ENCODE peak calls at places on chromosomes 13 and 19, in nine cellular contexts. J is A549, U is esophagus squamous epithelium, Z is suprapubic skin, B is stomach, D is ovary, M is heart left ventricle, F is tibial nerve, A is upper lobe of left lung. G is an unnamed sample. For H3K4me1, the result is how much of the 10 kb centered on the place peaks cover.

GRCh38 chr13:65959305-65959704 is 1270.8 kb downstream of the PCDH9 start:
- DNase-seq in M (no peak), B (no peak), J (no peak), A (no peak), F (no peak), D (no peak), U (no peak), Z (no peak), G (no peak)

GRCh38 chr19:32407004-32407992 is 1.7 kb downstream of the DPY19L3 start:
- DNase-seq in M (no peak), U (no peak), D (peak), J (no peak), B (peak), Z (no peak), A (peak), F (no peak), G (peak)

GRCh38 chr19:41424335-41425173 is 2.6 kb downstream of the B3GNT8 start:
- DNase-seq in U (no peak), J (no peak), B (no peak), F (no peak), A (peak), Z (no peak), D (no peak), M (no peak), G (no peak)

GRCh38 chr13:31090096-31090495 is 71.6 kb downstream of the HSPH1 start:
- DNase-seq in Z (peak), U (no peak), F (no peak), J (no peak), A (no peak), M (no peak), D (no peak), B (no peak), G (no peak)

GRCh38 chr13:50915562-50915961 is 6.0 kb downstream of the RNASEH2B start:
- DNase-seq in Z (no peak), B (no peak), M (no peak), J (no peak), A (no peak), D (no peak), U (no peak), F (no peak), G (no peak)

GRCh38 chr13:79525458-79525857 is 44.5 kb downstream of the NDFIP2 start:
- DNase-seq in F (no peak), Z (no peak), A (no peak), B (no peak), J (no peak), M (no peak), U (no peak), D (no peak), G (no peak)

GRCh38 chr13:96822900-96823299 is 171.4 kb downstream of the OXGR1 start:
- DNase-seq in J (peak), F (no peak), A (peak), U (no peak), B (peak), D (no peak), Z (no peak), M (no peak), G (no peak)

GRCh38 chr13:107211073-107211472 is 643.1 kb upstream of the ARGLU1 start:
- DNase-seq in F (peak), A (peak), D (peak), U (no peak), J (peak), M (peak), B (peak), Z (peak), G (peak)

GRCh38 chr13:52980695-52981094 is 47.9 kb upstream of the OLFM4 start:
- DNase-seq in M (no peak), Z (no peak), B (no peak), U (no peak), J (no peak), F (no peak), D (no peak), A (no peak), G (no peak)

GRCh38 chr13:26425439-26426358 is 131.8 kb upstream of the WASF3 start:
- DNase-seq in U (no peak), F (no peak), D (no peak), M (no peak), Z (no peak), J (no peak), B (peak), A (peak), G (peak)

GRCh38 chr19:39671739-39672363 is 16.1 kb downstream of the LGALS16 start:
- DNase-seq in F (no peak), B (peak), D (no peak), A (no peak), J (peak), Z (no peak), U (no peak), M (no peak), G (no peak)

GRCh38 chr19:11363881-11364280 is 8.6 kb downstream of the PLPPR2 start:
- DNase-seq in M (no peak), Z (no peak), A (no peak), F (no peak), U (no peak), D (no peak), B (no peak), J (no peak), G (no peak)

GRCh38 chr13:77697208-77698103 is at the start of gene SLAIN1:
- DNase-seq in U (no peak), Z (peak), M (peak), F (peak), A (peak), J (peak), B (peak), D (peak), G (peak)

GRCh38 chr19:41870401-41870873 is 6.6 kb upstream of the CD79A start:
- DNase-seq in M (no peak), U (no peak), Z (no peak), A (no peak), B (no peak), D (no peak), F (no peak), J (no peak), G (no peak)

GRCh38 chr13:64471916-64472315 is 2758.2 kb downstream of the PCDH9 start:
- DNase-seq in F (no peak), A (no peak), B (no peak), M (no peak), D (no peak), J (peak), Z (no peak), U (no peak), G (no peak)

GRCh38 chr13:33536639-33537425 is 251.3 kb upstream of the STARD13 start:
- DNase-seq in F (no peak), D (no peak), J (no peak), Z (no peak), A (no peak), U (no peak), B (no peak), M (no peak), G (no peak)

GRCh38 chr13:106619688-106620555 is 52.0 kb upstream of the ARGLU1 start:
- DNase-seq in J (peak), D (peak), A (peak), U (no peak), F (no peak), B (no peak), M (peak), Z (no peak), G (no peak)

GRCh38 chr13:30847697-30848307 is 58.3 kb upstream of the MEDAG start:
- DNase-seq in J (no peak), F (no peak), U (no peak), B (no peak), D (no peak), A (no peak), Z (no peak), M (peak), G (peak)

GRCh38 chr13:71240906-71241305 is 626.1 kb downstream of the DACH1 start:
- DNase-seq in U (no peak), A (no peak), M (no peak), F (no peak), D (no peak), B (no peak), J (no peak), Z (no peak), G (no peak)

GRCh38 chr13:82702513-82702912 is 1179.8 kb downstream of the SLITRK1 start:
- DNase-seq in F (no peak), U (no peak), A (no peak), D (no peak), J (no peak), B (no peak), Z (no peak), M (no peak), G (no peak)

GRCh38 chr19:19873381-19873780 is 7.7 kb downstream of the ZNF253 start:
- DNase-seq in M (no peak), B (no peak), U (no peak), F (no peak), J (no peak), Z (no peak), A (no peak), D (no peak), G (no peak)

GRCh38 chr13:102395174-102395573 is 6.7 kb downstream of the FGF14 start:
- DNase-seq in A (no peak), D (no peak), J (no peak), Z (no peak), U (no peak), M (no peak), F (no peak), B (no peak), G (no peak)

GRCh38 chr19:39415111-39416046 is 2.9 kb downstream of the PLEKHG2 start:
- DNase-seq in M (no peak), J (no peak), A (no peak), D (peak), B (no peak), U (no peak), F (no peak), Z (no peak), G (peak)

GRCh38 chr13:52916483-52916990 is 68.1 kb upstream of the PCDH8 start:
- DNase-seq in A (no peak), B (no peak), Z (no peak), U (no peak), M (no peak), F (no peak), J (no peak), D (no peak), G (no peak)

GRCh38 chr19:36103842-36104552 is 6.9 kb upstream of the OVOL3 start:
- DNase-seq in M (no peak), A (no peak), D (no peak), B (no peak), U (no peak), F (no peak), Z (no peak), J (no peak), G (no peak)

GRCh38 chr13:28340272-28340793 is 154.6 kb downstream of the FLT1 start:
- DNase-seq in M (no peak), B (no peak), D (no peak), F (no peak), U (no peak), J (no peak), Z (no peak), A (no peak), G (no peak)

GRCh38 chr19:46019270-46019669 is 3.6 kb downstream of the PGLYRP1 start:
- DNase-seq in F (no peak), D (no peak), B (no peak), A (no peak), U (no peak), Z (no peak), M (no peak), J (no peak), G (no peak)

GRCh38 chr13:59266478-59267063 is 897.2 kb downstream of the DIAPH3 start:
- DNase-seq in M (no peak), B (no peak), D (no peak), U (no peak), F (no peak), Z (no peak), J (no peak), A (no peak), G (no peak)
- H3K4me1 ChIP-seq in M (under half), B (under half), D (under half), U (under half), F (under half), Z (under half), J (under half), A (under half), G (under half)

DNA sequence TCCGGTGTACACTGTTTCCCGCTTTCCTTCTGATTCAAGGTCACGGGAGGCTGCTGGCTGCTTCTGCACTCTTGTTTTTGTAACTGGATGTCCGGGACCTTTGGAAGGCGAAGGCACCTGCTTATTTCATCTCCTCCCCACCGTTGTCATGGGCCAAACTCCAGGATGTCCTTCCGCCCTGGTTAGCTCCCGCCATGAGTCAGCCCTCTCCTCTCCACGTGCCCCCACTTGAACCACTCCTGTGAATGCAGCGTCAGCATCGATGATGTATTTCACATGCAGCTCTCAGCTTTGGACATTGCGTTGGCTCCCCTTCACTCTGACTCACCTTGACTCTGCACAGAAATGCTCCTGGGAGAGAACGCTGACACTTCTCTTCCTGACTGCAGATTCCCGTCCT is 5.5 kb upstream of the GALP start:
- DNase-seq in J (no peak), U (no peak), D (no peak), F (no peak), Z (no peak), M (peak), B (no peak), A (peak), G (no peak)
- TF ChIP-seq POLR2A in J (no peak), U (no peak), D (no peak), F (no peak), Z (no peak), M (no peak), B (no peak), A (peak), G (no peak)

GRCh38 chr19:7862413-7862951 is 11.7 kb downstream of the PRR36 start:
- DNase-seq in F (no peak), D (peak), A (peak), U (no peak), J (no peak), Z (no peak), M (no peak), B (peak), G (no peak)
- H3K4me3 ChIP-seq in F (no peak), D (no peak), A (peak), U (peak), J (peak), Z (peak), M (no peak), B (peak), G (no peak)

GRCh38 chr19:2176336-2176994 is 12.7 kb downstream of the DOT1L start:
- DNase-seq in F (no peak), D (no peak), A (peak), J (no peak), M (no peak), B (no peak), U (no peak), Z (no peak), G (no peak)
- H3K4me1 ChIP-seq in F (under half), D (under half), A (under half), J (under half), M (half or more), B (half or more), U (under half), Z (under half), G (under half)

GRCh38 chr13:75705395-75705794 is 69.3 kb downstream of the LMO7 start:
- DNase-seq in A (no peak), J (peak), Z (no peak), B (no peak), U (no peak), D (no peak), M (no peak), F (no peak), G (no peak)
- TF ChIP-seq POLR2A in A (no peak), J (no peak), Z (no peak), B (no peak), U (no peak), D (no peak), M (no peak), F (no peak), G (no peak)

GRCh38 chr19:16327911-16328823 is 3.5 kb downstream of the KLF2 start:
- DNase-seq in J (no peak), F (peak), Z (peak), A (peak), D (peak), B (peak), M (peak), U (no peak), G (peak)
- H3K4me3 ChIP-seq in J (no peak), F (peak), Z (peak), A (peak), D (peak), B (peak), M (peak), U (peak), G (peak)

GRCh38 chr19:8449830-8450229 is 5.1 kb downstream of the HNRNPM start:
- DNase-seq in A (no peak), Z (no peak), U (no peak), M (no peak), J (no peak), F (no peak), B (no peak), D (no peak), G (no peak)

GRCh38 chr19:8451377-8451776 is 6.6 kb downstream of the HNRNPM start:
- DNase-seq in J (no peak), D (no peak), M (no peak), F (no peak), B (no peak), Z (no peak), U (no peak), A (no peak), G (no peak)

GRCh38 chr19:8453616-8454015 is 8.8 kb downstream of the HNRNPM start:
- DNase-seq in A (no peak), J (no peak), B (no peak), U (no peak), Z (no peak), M (no peak), D (no peak), F (no peak), G (no peak)

GRCh38 chr19:8452446-8453123 is 7.8 kb downstream of the HNRNPM start:
- DNase-seq in J (no peak), U (no peak), M (no peak), A (peak), D (no peak), B (no peak), F (no peak), Z (no peak), G (no peak)

DNA sequence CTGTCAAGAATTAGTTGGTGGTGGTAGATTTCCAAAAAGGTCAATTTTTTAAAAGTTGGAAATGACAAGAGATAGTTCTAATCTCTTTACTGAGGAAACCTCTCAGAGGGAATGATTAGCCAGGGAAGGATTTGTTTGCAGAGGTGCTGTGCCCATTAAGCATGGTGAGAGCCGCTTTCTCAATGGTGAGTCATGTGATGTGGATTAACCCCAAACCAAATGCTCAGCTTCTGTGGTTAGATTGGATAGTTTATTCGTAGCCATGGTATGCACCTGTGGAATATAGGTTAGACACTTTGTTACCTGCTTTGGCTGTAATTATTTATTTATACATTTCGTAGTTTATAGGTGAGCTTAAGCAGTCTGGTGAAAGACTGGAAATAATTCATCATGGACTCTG is 7.1 kb downstream of the HNRNPM start:
- DNase-seq in Z (no peak), A (peak), U (no peak), J (peak), F (no peak), D (no peak), B (no peak), M (no peak), G (no peak)
- H3K4me1 ChIP-seq in Z (half or more), A (half or more), U (under half), J (half or more), F (under half), D (under half), B (half or more), M (half or more), G (under half)

DNA sequence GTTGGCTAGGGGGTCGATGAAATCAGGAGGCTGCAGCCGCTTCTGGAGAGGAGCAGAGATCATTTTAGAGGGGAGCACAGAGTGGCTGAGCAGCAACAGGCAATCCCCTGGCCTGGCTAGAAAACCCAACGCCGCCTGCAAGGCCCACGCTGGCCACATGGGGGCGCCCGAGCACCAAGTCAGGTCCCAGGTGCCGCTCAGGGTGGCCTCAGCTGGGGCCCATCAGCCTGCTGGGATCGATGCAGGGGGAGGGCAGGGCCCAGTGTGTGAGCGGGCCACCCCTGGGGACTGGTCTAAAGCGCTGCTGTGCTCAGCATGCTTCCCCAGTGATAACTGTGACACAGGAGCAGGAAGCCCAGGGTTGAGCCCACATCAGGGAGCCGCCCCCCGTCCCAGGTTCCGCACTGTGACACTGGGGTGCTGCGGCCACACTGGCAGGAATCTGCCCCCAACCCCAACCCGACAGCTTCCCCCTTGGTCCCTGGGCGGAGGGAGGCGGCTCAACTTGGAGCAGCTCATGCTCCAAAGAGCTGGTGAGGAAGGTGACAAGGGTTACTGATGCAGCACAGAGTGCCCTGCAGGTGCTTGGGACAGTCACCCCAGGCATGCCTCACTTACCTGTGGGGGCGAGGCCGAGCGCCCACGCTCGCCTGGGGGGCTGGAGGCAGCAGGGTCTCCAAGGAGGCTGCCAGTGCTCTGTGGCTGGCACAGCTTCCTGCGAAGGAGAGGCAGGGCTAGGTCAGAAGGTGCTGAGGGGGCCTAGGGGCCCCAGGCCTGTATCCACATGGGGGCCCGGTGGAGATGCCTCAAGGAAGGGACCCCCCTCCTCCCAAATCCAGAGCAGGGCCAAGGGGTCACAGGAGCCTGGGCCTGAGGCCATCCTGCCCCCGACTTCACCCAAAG is 13.3 kb upstream of the ISYNA1 start:
- DNase-seq in Z (peak), F (peak), J (no peak), M (peak), B (peak), D (peak), U (no peak), A (peak), G (peak)
- TF ChIP-seq POLR2A in Z (no peak), F (no peak), J (no peak), M (no peak), B (no peak), D (no peak), U (no peak), A (no peak), G (no peak)

G was measured in uterus.